ENCODE peak calls at places on chromosomes 5 and 9, in seven cellular contexts. One of them, this sample, is unnamed.

GRCh38 chr9:15617782-15618181 is 64.9 kb downstream of the CCDC171 start:
- DNase-seq in neural progenitor cell: no peak
- DNase-seq in PC-3: no peak
- DNase-seq in hepatocyte: no peak
- DNase-seq in MM.1S: no peak
- DNase-seq in GM23248: no peak
- DNase-seq in HCT116: no peak
- DNase-seq in this sample: no peak

GRCh38 chr5:113450366-113451328 is 15.9 kb upstream of the TSSK1B start:
- DNase-seq in HCT116: no peak
- DNase-seq in GM23248: peak; percentile 3
- DNase-seq in MM.1S: no peak
- DNase-seq in PC-3: no peak
- DNase-seq in neural progenitor cell: no peak
- DNase-seq in hepatocyte: no peak
- DNase-seq in this sample: no peak

GRCh38 chr5:178416206-178416882 is 173.8 kb downstream of the COL23A1 start:
- DNase-seq in hepatocyte: no peak
- DNase-seq in GM23248: no peak
- DNase-seq in HCT116: no peak
- DNase-seq in neural progenitor cell: no peak
- DNase-seq in PC-3: no peak
- DNase-seq in MM.1S: no peak
- DNase-seq in this sample: no peak

GRCh38 chr9:33164138-33164809 is 2.9 kb downstream of the B4GALT1 start:
- DNase-seq in GM23248: peak; percentile 53
- DNase-seq in PC-3: no peak
- DNase-seq in hepatocyte: no peak
- DNase-seq in HCT116: no peak
- DNase-seq in neural progenitor cell: no peak
- DNase-seq in MM.1S: no peak
- DNase-seq in this sample: no peak

GRCh38 chr5:172452398-172453205 is 1.7 kb downstream of the SH3PXD2B start:
- DNase-seq in HCT116: peak; percentile 54
- DNase-seq in PC-3: peak; percentile 22
- DNase-seq in GM23248: peak; percentile 89
- DNase-seq in neural progenitor cell: peak; percentile 52
- DNase-seq in hepatocyte: peak; percentile 61
- DNase-seq in MM.1S: no peak
- DNase-seq in this sample: no peak

GRCh38 chr9:83707518-83707767 is 315 bp downstream of the UBQLN1 start:
- DNase-seq in hepatocyte: no peak
- DNase-seq in GM23248: peak; percentile 95
- DNase-seq in MM.1S: no peak
- DNase-seq in HCT116: no peak
- DNase-seq in neural progenitor cell: no peak
- DNase-seq in PC-3: peak; percentile 42
- DNase-seq in this sample: no peak

GRCh38 chr9:70484232-70485130 is 70.0 kb upstream of the KLF9 start:
- DNase-seq in MM.1S: peak; percentile 48
- DNase-seq in GM23248: peak; percentile 85
- DNase-seq in hepatocyte: peak; percentile 74
- DNase-seq in HCT116: peak; percentile 68
- DNase-seq in neural progenitor cell: peak; percentile 73
- DNase-seq in PC-3: peak; percentile 53
- DNase-seq in this sample: peak; percentile 84

GRCh38 chr5:17056056-17056690 is 120.1 kb upstream of the MYO10 start:
- DNase-seq in HCT116: no peak
- DNase-seq in hepatocyte: no peak
- DNase-seq in PC-3: peak; percentile 79
- DNase-seq in GM23248: peak; percentile 49
- DNase-seq in neural progenitor cell: peak; percentile 21
- DNase-seq in MM.1S: no peak
- DNase-seq in this sample: peak; percentile 43

GRCh38 chr9:98142182-98142924 is 23.3 kb upstream of the TRIM14 start:
- DNase-seq in neural progenitor cell: no peak
- DNase-seq in hepatocyte: peak; percentile 68
- DNase-seq in MM.1S: no peak
- DNase-seq in HCT116: no peak
- DNase-seq in PC-3: peak; percentile 88
- DNase-seq in GM23248: no peak
- DNase-seq in this sample: no peak

GRCh38 chr9:98136489-98136888 is 17.5 kb upstream of the TRIM14 start:
- DNase-seq in hepatocyte: no peak
- DNase-seq in MM.1S: no peak
- DNase-seq in GM23248: no peak
- DNase-seq in HCT116: no peak
- DNase-seq in PC-3: no peak
- DNase-seq in neural progenitor cell: no peak
- DNase-seq in this sample: no peak

GRCh38 chr9:98142925-98143481 is 24.0 kb upstream of the TRIM14 start:
- DNase-seq in GM23248: no peak
- DNase-seq in HCT116: no peak
- DNase-seq in hepatocyte: no peak
- DNase-seq in neural progenitor cell: no peak
- DNase-seq in PC-3: no peak
- DNase-seq in MM.1S: no peak
- DNase-seq in this sample: no peak

GRCh38 chr9:98144076-98144475 is 25.1 kb upstream of the TRIM14 start:
- DNase-seq in GM23248: no peak
- DNase-seq in HCT116: no peak
- DNase-seq in PC-3: peak; percentile 48
- DNase-seq in MM.1S: no peak
- DNase-seq in neural progenitor cell: no peak
- DNase-seq in hepatocyte: no peak
- DNase-seq in this sample: no peak

DNA sequence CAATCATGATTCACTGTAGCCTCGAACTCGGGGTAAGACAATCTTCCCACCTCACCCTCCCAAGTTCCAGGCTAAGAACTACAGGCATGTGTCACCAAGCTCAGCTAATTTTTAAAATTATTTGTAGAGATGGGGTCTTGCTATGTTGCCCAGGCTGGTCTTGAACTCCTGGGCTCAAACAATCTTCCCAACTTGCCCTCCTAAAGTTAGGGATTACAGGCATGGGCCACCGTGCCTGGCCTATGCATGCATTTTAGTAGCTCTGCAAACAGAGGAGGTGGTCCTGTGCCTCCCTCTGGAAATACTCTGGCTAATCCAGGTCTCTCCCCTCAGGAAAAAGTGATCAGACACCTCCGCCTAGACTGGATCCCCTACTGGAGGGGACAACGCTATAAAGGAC is 21.5 kb upstream of the TRIM14 start:
- DNase-seq in PC-3: no peak
- DNase-seq in hepatocyte: no peak
- DNase-seq in GM23248: no peak
- DNase-seq in HCT116: no peak
- DNase-seq in MM.1S: no peak
- DNase-seq in neural progenitor cell: no peak
- DNase-seq in this sample: no peak
- TF ChIP-seq EZH2 in PC-3: no peak
- TF ChIP-seq EZH2 in hepatocyte: no peak
- TF ChIP-seq EZH2 in GM23248: no peak
- TF ChIP-seq EZH2 in HCT116: no peak
- TF ChIP-seq EZH2 in MM.1S: no peak
- TF ChIP-seq EZH2 in neural progenitor cell: no peak
- TF ChIP-seq EZH2 in this sample: no peak

GRCh38 chr5:140240987-140241706 is 61.8 kb downstream of the PFDN1 start:
- DNase-seq in neural progenitor cell: peak; percentile 88
- DNase-seq in MM.1S: no peak
- DNase-seq in PC-3: peak; percentile 86
- DNase-seq in hepatocyte: peak; percentile 90
- DNase-seq in GM23248: peak; percentile 95
- DNase-seq in HCT116: peak; percentile 69
- DNase-seq in this sample: peak; percentile 74
- TF ChIP-seq EZH2phosphoT487 in neural progenitor cell: no peak
- TF ChIP-seq EZH2phosphoT487 in MM.1S: no peak
- TF ChIP-seq EZH2phosphoT487 in PC-3: no peak
- TF ChIP-seq EZH2phosphoT487 in hepatocyte: no peak
- TF ChIP-seq EZH2phosphoT487 in GM23248: no peak
- TF ChIP-seq EZH2phosphoT487 in HCT116: no peak
- TF ChIP-seq EZH2phosphoT487 in this sample: no peak

GRCh38 chr5:71974622-71975021 is 132.7 kb upstream of the MAP1B start:
- DNase-seq in PC-3: peak; percentile 37
- DNase-seq in GM23248: peak; percentile 13
- DNase-seq in hepatocyte: no peak
- DNase-seq in neural progenitor cell: no peak
- DNase-seq in HCT116: no peak
- DNase-seq in MM.1S: no peak
- DNase-seq in this sample: no peak
- H3K27ac ChIP-seq in PC-3: no peak overlapping the region
- H3K27ac ChIP-seq in GM23248: no peak overlapping the region
- H3K27ac ChIP-seq in hepatocyte: peak overlapping the region; percentile 31
- H3K27ac ChIP-seq in neural progenitor cell: no peak overlapping the region
- H3K27ac ChIP-seq in HCT116: no peak overlapping the region
- H3K27ac ChIP-seq in MM.1S: no peak overlapping the region
- H3K27ac ChIP-seq in this sample: no peak overlapping the region

GRCh38 chr5:159101689-159102088 is 2.0 kb upstream of the EBF1 start:
- DNase-seq in neural progenitor cell: no peak
- DNase-seq in GM23248: peak; percentile 42
- DNase-seq in hepatocyte: no peak
- DNase-seq in HCT116: no peak
- DNase-seq in PC-3: no peak
- DNase-seq in MM.1S: no peak
- DNase-seq in this sample: no peak

GRCh38 chr5:159099049-159099760 is 511 bp downstream of the EBF1 start:
- DNase-seq in neural progenitor cell: peak; percentile 86
- DNase-seq in PC-3: peak; percentile 49
- DNase-seq in hepatocyte: peak; percentile 62
- DNase-seq in MM.1S: peak; percentile 81
- DNase-seq in GM23248: peak; percentile 86
- DNase-seq in HCT116: no peak
- DNase-seq in this sample: peak; percentile 61

GRCh38 chr5:159102294-159102934 is 2.7 kb upstream of the EBF1 start:
- DNase-seq in MM.1S: no peak
- DNase-seq in hepatocyte: no peak
- DNase-seq in GM23248: peak; percentile 60
- DNase-seq in neural progenitor cell: no peak
- DNase-seq in PC-3: no peak
- DNase-seq in HCT116: no peak
- DNase-seq in this sample: no peak

GRCh38 chr5:159100022-159100927 is 559 bp upstream of the EBF1 start:
- DNase-seq in neural progenitor cell: peak; percentile 97
- DNase-seq in HCT116: peak; percentile 7
- DNase-seq in GM23248: peak; percentile 97
- DNase-seq in PC-3: peak; percentile 89
- DNase-seq in MM.1S: peak; percentile 86
- DNase-seq in hepatocyte: peak; percentile 94
- DNase-seq in this sample: peak; percentile 95

DNA sequence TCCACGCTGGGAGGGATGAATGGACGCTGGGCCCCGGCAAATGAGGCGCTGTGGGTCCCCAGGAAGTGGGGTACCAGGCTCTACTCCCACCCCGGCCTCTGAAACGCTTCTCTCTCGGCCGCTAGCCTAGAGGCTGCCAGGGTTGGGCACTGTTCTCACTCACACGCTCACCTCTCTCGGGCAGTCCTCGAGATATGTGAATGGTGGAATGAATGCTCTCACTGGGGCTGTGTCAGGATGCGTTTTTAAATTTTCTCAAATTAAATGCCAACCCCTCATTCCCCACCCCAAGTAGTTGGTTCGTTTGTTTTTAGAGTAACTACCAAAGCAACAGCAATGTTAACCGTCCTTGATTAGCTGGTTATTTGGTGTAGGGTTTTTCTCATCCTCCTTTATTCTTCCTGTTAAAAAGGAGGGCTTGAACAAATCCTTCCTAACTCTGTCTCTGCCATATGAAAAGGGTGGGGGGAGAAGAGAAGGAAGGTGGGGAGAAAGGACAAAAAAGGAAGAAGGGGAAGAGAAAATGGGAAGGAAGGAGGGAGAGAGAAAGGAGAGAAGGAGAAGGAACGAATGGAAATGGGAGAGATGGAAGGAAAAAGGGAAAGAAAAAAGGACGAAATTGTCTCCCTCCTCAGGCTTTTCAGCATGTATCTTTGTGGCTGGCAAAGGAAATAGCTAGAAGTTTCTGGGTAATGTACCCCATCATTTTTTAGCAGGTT is 1.4 kb upstream of the EBF1 start:
- DNase-seq in HCT116: no peak
- DNase-seq in neural progenitor cell: no peak
- DNase-seq in GM23248: peak; percentile 67
- DNase-seq in MM.1S: no peak
- DNase-seq in hepatocyte: no peak
- DNase-seq in PC-3: no peak
- DNase-seq in this sample: no peak
- TF ChIP-seq EZH2 in HCT116: no peak
- TF ChIP-seq EZH2 in neural progenitor cell: peak; percentile 43
- TF ChIP-seq EZH2 in GM23248: no peak
- TF ChIP-seq EZH2 in MM.1S: no peak
- TF ChIP-seq EZH2 in hepatocyte: no peak
- TF ChIP-seq EZH2 in PC-3: no peak
- TF ChIP-seq EZH2 in this sample: peak; percentile 88

GRCh38 chr5:88674262-88675158 is 208.5 kb downstream of the MEF2C start:
- DNase-seq in neural progenitor cell: peak; percentile 60
- DNase-seq in PC-3: no peak
- DNase-seq in HCT116: no peak
- DNase-seq in GM23248: peak; percentile 55
- DNase-seq in hepatocyte: no peak
- DNase-seq in MM.1S: peak; percentile 88
- DNase-seq in this sample: peak; percentile 77
- TF ChIP-seq EZH2phosphoT487 in neural progenitor cell: peak; percentile 72
- TF ChIP-seq EZH2phosphoT487 in PC-3: no peak
- TF ChIP-seq EZH2phosphoT487 in HCT116: no peak
- TF ChIP-seq EZH2phosphoT487 in GM23248: no peak
- TF ChIP-seq EZH2phosphoT487 in hepatocyte: peak; percentile 79
- TF ChIP-seq EZH2phosphoT487 in MM.1S: no peak
- TF ChIP-seq EZH2phosphoT487 in this sample: peak; percentile 58

DNA sequence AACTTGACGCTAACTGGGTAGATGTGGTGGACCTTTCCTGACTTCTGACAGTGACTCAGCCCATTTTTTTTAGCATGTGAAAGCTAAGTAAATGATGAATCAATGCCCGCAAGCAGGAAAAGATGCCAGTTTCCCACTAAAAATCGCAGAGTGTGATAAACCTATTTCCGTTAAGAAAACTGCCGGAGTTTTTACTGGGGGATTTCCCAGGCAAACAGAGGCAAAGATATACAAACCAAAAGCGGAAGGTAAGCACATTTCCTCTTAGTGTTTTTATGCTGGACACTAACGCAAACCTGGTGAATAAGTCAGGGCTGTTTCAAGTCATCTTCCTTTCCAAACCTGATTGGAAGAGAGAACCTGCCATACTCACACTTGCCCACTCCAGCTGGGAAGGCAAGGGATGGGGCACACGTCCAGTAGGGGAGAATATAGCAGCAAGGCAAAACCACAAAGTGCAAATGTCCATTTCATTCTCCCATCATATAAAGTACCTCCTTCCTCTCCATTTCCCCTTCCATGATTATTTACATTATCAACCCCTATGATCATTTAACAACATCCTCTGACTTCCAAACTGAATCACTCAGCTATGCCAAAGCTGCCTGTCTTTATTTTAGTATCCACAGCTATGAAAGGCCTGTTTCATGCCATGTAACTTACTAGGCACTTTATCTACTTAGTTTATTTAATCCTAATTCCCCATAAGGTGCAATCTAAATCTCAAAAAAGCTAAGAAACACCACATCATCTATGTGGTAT is 349.8 kb upstream of the RFX3 start:
- DNase-seq in neural progenitor cell: no peak
- DNase-seq in PC-3: peak; percentile 97
- DNase-seq in GM23248: peak; percentile 83
- DNase-seq in hepatocyte: no peak
- DNase-seq in MM.1S: peak; percentile 42
- DNase-seq in HCT116: peak; percentile 54
- DNase-seq in this sample: no peak
- H3K27ac ChIP-seq in neural progenitor cell: no peak overlapping the region
- H3K27ac ChIP-seq in PC-3: peak overlapping the region; percentile 99
- H3K27ac ChIP-seq in GM23248: peak overlapping the region; percentile 62
- H3K27ac ChIP-seq in hepatocyte: no peak overlapping the region
- H3K27ac ChIP-seq in MM.1S: no peak overlapping the region
- H3K27ac ChIP-seq in HCT116: peak overlapping the region; percentile 7
- H3K27ac ChIP-seq in this sample: no peak overlapping the region

GRCh38 chr5:56612759-56613158 is 202.6 kb upstream of the MAP3K1 start:
- DNase-seq in PC-3: no peak
- DNase-seq in hepatocyte: no peak
- DNase-seq in HCT116: no peak
- DNase-seq in MM.1S: no peak
- DNase-seq in neural progenitor cell: no peak
- DNase-seq in GM23248: no peak
- DNase-seq in this sample: no peak
- TF ChIP-seq EZH2 in PC-3: no peak
- TF ChIP-seq EZH2 in hepatocyte: no peak
- TF ChIP-seq EZH2 in HCT116: no peak
- TF ChIP-seq EZH2 in MM.1S: no peak
- TF ChIP-seq EZH2 in neural progenitor cell: no peak
- TF ChIP-seq EZH2 in GM23248: no peak
- TF ChIP-seq EZH2 in this sample: no peak

This sample was measured in GM23338.